ENCODE peak calls at places on chromosomes 11 and 22, in six cellular contexts. K is fibroblast of mammary gland, Q is tibial artery, L is cardiac fibroblast, V is choroid plexus epithelial cell, B is suprapubic skin. D is an unnamed sample.

GRCh38 chr11:75827562-75827961 is 12.6 kb downstream of the UVRAG start:
- DNase-seq in K (no peak), Q (no peak), L (peak), V (peak), B (no peak), D (no peak)

GRCh38 chr22:45537734-45538181 is 35.1 kb downstream of the FBLN1 start:
- DNase-seq in K (peak), Q (peak), L (peak), V (peak), B (peak), D (peak)

GRCh38 chr11:6925636-6926207 is 504 bp upstream of the ZNF215 start:
- DNase-seq in K (peak), Q (no peak), L (peak), V (peak), B (no peak), D (peak)

GRCh38 chr11:68505596-68505995 is 45.0 kb downstream of the PPP6R3 start:
- DNase-seq in K (peak), Q (no peak), L (peak), V (peak), B (no peak), D (no peak)

GRCh38 chr22:41948142-41948541 is 1.2 kb upstream of the CENPM start:
- DNase-seq in K (no peak), Q (no peak), L (no peak), V (no peak), B (no peak), D (no peak)

GRCh38 chr11:119999220-119999619 is 138.7 kb downstream of the TRIM29 start:
- DNase-seq in K (no peak), Q (no peak), L (no peak), V (no peak), B (no peak), D (peak)

GRCh38 chr11:112590778-112591177 is 330.1 kb upstream of the PLET1 start:
- DNase-seq in K (peak), Q (no peak), L (no peak), V (no peak), B (no peak), D (no peak)

GRCh38 chr11:7582338-7582985 is 68.7 kb downstream of the PPFIBP2 start:
- DNase-seq in K (peak), Q (no peak), L (peak), V (no peak), B (no peak), D (no peak)

GRCh38 chr22:47036936-47037485 is 274.6 kb downstream of the TBC1D22A start:
- DNase-seq in K (no peak), Q (no peak), L (no peak), V (no peak), B (no peak), D (no peak)

GRCh38 chr22:47784991-47785390 is 1022.5 kb downstream of the TBC1D22A start:
- DNase-seq in K (no peak), Q (no peak), L (no peak), V (no peak), B (no peak), D (no peak)

GRCh38 chr11:8068605-8069221 is 12.3 kb upstream of the TUB start:
- DNase-seq in K (peak), Q (peak), L (peak), V (peak), B (peak), D (no peak)

GRCh38 chr11:134560566-134561347 is 148.7 kb upstream of the B3GAT1 start:
- DNase-seq in K (no peak), Q (no peak), L (no peak), V (no peak), B (peak), D (no peak)

GRCh38 chr11:103735497-103736032 is 300.9 kb upstream of the DDI1 start:
- DNase-seq in K (peak), Q (no peak), L (no peak), V (no peak), B (no peak), D (peak)

GRCh38 chr11:125348704-125349635 is 147.1 kb downstream of the FEZ1 start:
- DNase-seq in K (peak), Q (no peak), L (peak), V (peak), B (no peak), D (peak)

GRCh38 chr11:118105657-118106305 is 19.0 kb upstream of the SMIM35 start:
- DNase-seq in K (no peak), Q (no peak), L (no peak), V (no peak), B (no peak), D (peak)

GRCh38 chr11:31810779-31811647 is at the start of gene PAX6:
- DNase-seq in K (peak), Q (no peak), L (peak), V (peak), B (no peak), D (peak)

GRCh38 chr22:24155597-24156145 is 25.6 kb upstream of the SUSD2 start:
- DNase-seq in K (peak), Q (peak), L (peak), V (peak), B (peak), D (peak)

GRCh38 chr11:57815877-57816276 is 54.3 kb downstream of the CTNND1 start:
- DNase-seq in K (no peak), Q (no peak), L (no peak), V (no peak), B (no peak), D (no peak)

GRCh38 chr22:44968736-44969135 is 41.1 kb downstream of the PHF21B start:
- DNase-seq in K (no peak), Q (no peak), L (no peak), V (peak), B (no peak), D (no peak)

GRCh38 chr11:43830928-43831440 is 49.6 kb upstream of the ALKBH3 start:
- DNase-seq in K (peak), Q (no peak), L (peak), V (peak), B (no peak), D (peak)

GRCh38 chr11:86463955-86464354 is 89.3 kb downstream of the CCDC81 start:
- DNase-seq in K (no peak), Q (no peak), L (no peak), V (no peak), B (no peak), D (no peak)

GRCh38 chr11:77474509-77475070 is 696 bp upstream of the PAK1 start:
- DNase-seq in K (no peak), Q (no peak), L (no peak), V (no peak), B (no peak), D (peak)

GRCh38 chr22:17914474-17914873 is 109.9 kb downstream of the MICAL3 start:
- DNase-seq in K (no peak), Q (no peak), L (no peak), V (no peak), B (no peak), D (no peak)

GRCh38 chr11:1271002-1271401 is 38.4 kb downstream of the TOLLIP start:
- DNase-seq in K (no peak), Q (no peak), L (peak), V (peak), B (no peak), D (no peak)

GRCh38 chr11:13928566-13929251 is 33.8 kb upstream of the SPON1 start:
- DNase-seq in K (peak), Q (no peak), L (peak), V (peak), B (no peak), D (peak)

GRCh38 chr11:44453871-44454270 is 111.6 kb upstream of the CD82 start:
- DNase-seq in K (no peak), Q (no peak), L (no peak), V (no peak), B (peak), D (no peak)

GRCh38 chr22:46287873-46288751 is 8.6 kb upstream of the GTSE1 start:
- DNase-seq in K (no peak), Q (peak), L (no peak), V (no peak), B (no peak), D (no peak)

GRCh38 chr22:19488884-19489843 is 9.4 kb downstream of the CDC45 start:
- DNase-seq in K (peak), Q (no peak), L (peak), V (peak), B (no peak), D (peak)

GRCh38 chr11:2774173-2775082 is 74.6 kb upstream of the KCNQ1OT1 start:
- DNase-seq in K (no peak), Q (peak), L (no peak), V (no peak), B (peak), D (no peak)

GRCh38 chr22:36922752-36923457 is 9.5 kb downstream of the CSF2RB start:
- DNase-seq in K (no peak), Q (no peak), L (no peak), V (no peak), B (no peak), D (no peak)

GRCh38 chr11:78730267-78730824 is 155.7 kb upstream of the NARS2 start:
- DNase-seq in K (no peak), Q (no peak), L (no peak), V (no peak), B (no peak), D (no peak)

GRCh38 chr11:65572356-65573043 is at the start of gene FAM89B:
- DNase-seq in K (peak), Q (peak), L (peak), V (peak), B (peak), D (peak)

GRCh38 chr22:24134090-24134846 is 47.0 kb upstream of the SUSD2 start:
- DNase-seq in K (peak), Q (peak), L (no peak), V (peak), B (no peak), D (no peak)

GRCh38 chr11:26062665-26063064 is 269.3 kb upstream of the ANO3 start:
- DNase-seq in K (no peak), Q (no peak), L (no peak), V (no peak), B (no peak), D (no peak)

GRCh38 chr22:20937031-20937793 is 20.0 kb downstream of the CRKL start:
- DNase-seq in K (no peak), Q (no peak), L (no peak), V (no peak), B (peak), D (no peak)

GRCh38 chr11:59556115-59556882 is 45.0 kb downstream of the OR4D9 start:
- DNase-seq in K (peak), Q (peak), L (peak), V (peak), B (no peak), D (peak)

DNA sequence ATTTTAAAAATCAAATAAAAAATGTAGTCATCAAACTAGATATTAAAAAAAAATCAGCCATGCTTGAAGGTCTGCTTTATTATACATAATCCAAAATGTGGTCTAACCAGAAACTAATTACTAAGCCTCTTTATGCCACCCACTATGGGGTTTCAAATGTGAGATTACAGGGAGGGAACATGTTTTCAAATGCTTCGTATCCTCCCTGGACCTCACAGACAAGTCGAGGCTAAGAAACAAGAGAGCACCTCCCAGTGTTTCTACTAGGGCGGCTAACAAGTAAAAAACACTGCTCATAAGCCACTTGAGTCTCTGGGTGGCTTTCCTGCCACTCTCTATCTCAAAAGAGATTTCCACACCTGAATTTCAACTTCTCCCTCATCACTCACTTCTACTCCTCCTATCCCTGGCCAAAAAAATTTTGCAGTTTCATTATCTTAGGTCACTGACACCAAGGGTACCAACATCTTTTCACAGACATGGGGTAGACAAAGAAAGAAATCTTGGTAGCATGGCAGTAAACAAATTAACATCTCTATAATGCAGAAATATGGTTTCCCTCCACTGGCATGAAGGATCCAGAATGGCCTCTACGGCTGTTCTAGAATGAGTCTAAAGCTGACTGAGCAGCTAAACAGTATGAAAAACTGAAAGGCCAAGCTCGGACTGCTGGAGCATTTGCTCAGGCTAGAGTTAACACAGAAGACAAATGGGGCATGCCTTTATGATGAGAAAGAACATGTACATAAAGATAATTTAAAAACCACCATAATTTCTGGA is 50.9 kb downstream of the PITPNB start:
- DNase-seq in K (no peak), Q (no peak), L (no peak), V (no peak), B (no peak), D (peak)
- H3K4me3 ChIP-seq in K (no peak), Q (no peak), L (no peak), V (no peak), B (no peak), D (no peak)

GRCh38 chr11:19013181-19013857 is 47.2 kb downstream of the MRGPRX2 start:
- DNase-seq in K (no peak), Q (no peak), L (no peak), V (no peak), B (no peak), D (no peak)
- TF ChIP-seq CTCF in K (peak), Q (no peak), L (peak), V (no peak), B (no peak), D (no peak)

DNA sequence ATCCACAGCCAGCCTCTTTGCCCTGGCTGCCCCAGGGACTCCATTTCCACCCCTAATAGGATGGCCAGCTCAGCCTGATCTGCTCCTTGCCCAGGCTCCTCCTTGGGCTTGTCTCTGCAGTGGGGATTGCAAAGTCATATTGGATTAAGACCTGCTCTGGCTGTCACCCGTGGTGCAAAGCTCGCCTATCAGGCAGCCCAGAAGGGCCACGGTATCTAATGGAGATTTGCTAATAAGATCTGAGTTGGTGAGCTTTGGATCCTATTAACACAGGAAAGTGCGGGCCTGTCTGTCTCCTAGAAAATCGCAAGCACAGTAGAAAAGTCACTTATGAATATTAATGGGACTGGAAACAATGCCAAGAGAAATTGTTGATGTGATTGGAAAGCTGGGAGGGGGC is 72.8 kb downstream of the CHST1 start:
- DNase-seq in K (no peak), Q (no peak), L (no peak), V (no peak), B (no peak), D (no peak)
- H3K4me3 ChIP-seq in K (no peak), Q (no peak), L (no peak), V (no peak), B (no peak), D (no peak)

DNA sequence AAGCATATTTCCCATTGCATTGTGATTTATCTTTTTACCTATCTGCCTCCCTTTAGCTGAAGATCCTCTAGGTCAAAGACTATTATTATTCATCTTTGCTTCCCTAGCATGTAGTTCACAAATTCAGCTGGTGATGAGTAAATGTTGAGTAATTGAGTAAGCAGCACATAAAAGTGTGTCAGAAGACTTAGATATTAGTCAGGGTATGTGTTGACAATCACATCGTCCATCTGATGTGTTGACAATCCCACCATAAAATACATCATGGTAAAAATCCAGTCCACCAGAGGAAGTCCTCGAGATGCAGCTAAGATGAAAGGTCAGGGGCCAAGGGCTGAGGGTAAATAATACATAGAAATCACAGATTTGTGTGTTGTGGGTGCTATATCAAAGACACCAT is 22.9 kb upstream of the ABTB2 start:
- DNase-seq in K (peak), Q (no peak), L (no peak), V (peak), B (no peak), D (peak)
- TF ChIP-seq CTCF in K (no peak), Q (no peak), L (no peak), V (no peak), B (no peak), D (no peak)

GRCh38 chr22:38312261-38312800 is 4.9 kb downstream of the CSNK1E start:
- DNase-seq in K (peak), Q (no peak), L (no peak), V (peak), B (no peak), D (peak)

GRCh38 chr22:38311331-38311635 is 6.0 kb downstream of the CSNK1E start:
- DNase-seq in K (peak), Q (no peak), L (peak), V (no peak), B (no peak), D (no peak)

GRCh38 chr22:38314140-38314991 is 2.9 kb downstream of the CSNK1E start:
- DNase-seq in K (peak), Q (peak), L (peak), V (peak), B (no peak), D (peak)

GRCh38 chr22:38314992-38315800 is 2.0 kb downstream of the CSNK1E start:
- DNase-seq in K (peak), Q (peak), L (peak), V (no peak), B (no peak), D (no peak)

GRCh38 chr22:38313384-38313955 is 3.8 kb downstream of the CSNK1E start:
- DNase-seq in K (peak), Q (peak), L (peak), V (peak), B (peak), D (peak)
- H3K4me3 ChIP-seq in K (peak), Q (peak), L (peak), V (peak), B (peak), D (peak)

GRCh38 chr11:61752117-61752924 is at the start of gene MYRF:
- DNase-seq in K (peak), Q (no peak), L (peak), V (no peak), B (no peak), D (peak)
- TF ChIP-seq CTCF in K (peak), Q (peak), L (peak), V (peak), B (no peak), D (peak)

GRCh38 chr11:47714554-47715081 is 551 bp downstream of the AGBL2 start:
- DNase-seq in K (peak), Q (peak), L (peak), V (peak), B (peak), D (peak)
- H3K4me3 ChIP-seq in K (peak), Q (peak), L (peak), V (peak), B (peak), D (peak)

GRCh38 chr11:94879006-94879405 is 94.3 kb downstream of the CWC15 start:
- DNase-seq in K (no peak), Q (no peak), L (no peak), V (no peak), B (no peak), D (no peak)

GRCh38 chr11:94876222-94876621 is 97.1 kb downstream of the CWC15 start:
- DNase-seq in K (no peak), Q (no peak), L (no peak), V (no peak), B (no peak), D (no peak)

GRCh38 chr11:94873910-94874575 is 99.3 kb downstream of the CWC15 start:
- DNase-seq in K (no peak), Q (no peak), L (peak), V (peak), B (no peak), D (no peak)

GRCh38 chr11:94877446-94878200 is 95.7 kb downstream of the CWC15 start:
- DNase-seq in K (no peak), Q (peak), L (peak), V (peak), B (no peak), D (no peak)

GRCh38 chr11:94876645-94877445 is 96.5 kb downstream of the CWC15 start:
- DNase-seq in K (peak), Q (peak), L (peak), V (peak), B (peak), D (peak)
- TF ChIP-seq CTCF in K (peak), Q (peak), L (no peak), V (peak), B (no peak), D (peak)

GRCh38 chr11:47944555-47945128 is 35.7 kb upstream of the PTPRJ start:
- DNase-seq in K (no peak), Q (no peak), L (no peak), V (no peak), B (no peak), D (peak)

GRCh38 chr11:47948137-47948536 is 32.2 kb upstream of the PTPRJ start:
- DNase-seq in K (no peak), Q (no peak), L (peak), V (no peak), B (no peak), D (no peak)

GRCh38 chr11:47946682-47947575 is 33.4 kb upstream of the PTPRJ start:
- DNase-seq in K (peak), Q (peak), L (peak), V (peak), B (peak), D (peak)

GRCh38 chr11:47955356-47955755 is 25.0 kb upstream of the PTPRJ start:
- DNase-seq in K (no peak), Q (no peak), L (no peak), V (peak), B (no peak), D (no peak)

GRCh38 chr11:47950396-47950795 is 30.0 kb upstream of the PTPRJ start:
- DNase-seq in K (no peak), Q (no peak), L (peak), V (peak), B (no peak), D (no peak)
- H3K4me3 ChIP-seq in K (no peak), Q (no peak), L (no peak), V (no peak), B (no peak), D (no peak)

GRCh38 chr11:70568504-70569172 is 170.3 kb downstream of the CTTN start:
- DNase-seq in K (peak), Q (peak), L (peak), V (peak), B (no peak), D (peak)
- TF ChIP-seq CTCF in K (peak), Q (peak), L (peak), V (peak), B (no peak), D (no peak)

D was measured in epithelial cell of esophagus.